ENCODE peak calls at places on chromosomes 4 and X, in eight cellular contexts. M is breast epithelium; U is CD4-positive, alpha-beta T cell; V is PC-3; R is left lung; L is neural progenitor cell; H is esophagus squamous epithelium; J is transverse colon. Q is an unnamed sample.

GRCh38 chr4:188162698-188163097 is 23.5 kb downstream of the TRIML1 start:
- DNase-seq in M (no peak), U (no peak), V (no peak), R (no peak), L (no peak), H (no peak), J (no peak), Q (no peak)

GRCh38 chr4:102493794-102494193 is 7.4 kb upstream of the NFKB1 start:
- DNase-seq in M (no peak), U (no peak), V (peak), R (no peak), L (no peak), H (no peak), J (peak), Q (no peak)

GRCh38 chr4:31007858-31008257 is 287.7 kb downstream of the PCDH7 start:
- DNase-seq in M (no peak), U (no peak), V (no peak), R (no peak), L (no peak), H (no peak), J (no peak), Q (no peak)

GRCh38 chr4:74805601-74806000 is 11.3 kb upstream of the BTC start:
- DNase-seq in M (no peak), U (no peak), V (peak), R (no peak), L (no peak), H (no peak), J (no peak), Q (no peak)

GRCh38 chrX:22542641-22543040 is 269.9 kb downstream of the CBLL2 start:
- DNase-seq in M (no peak), U (no peak), V (peak), R (no peak), L (no peak), H (no peak), J (no peak), Q (no peak)

GRCh38 chrX:23901805-23902204 is 5.9 kb downstream of the APOO start:
- DNase-seq in M (peak), U (peak), V (peak), R (no peak), L (peak), H (peak), J (peak), Q (no peak)

GRCh38 chr4:123640271-123640670 is 243.7 kb downstream of the SPRY1 start:
- DNase-seq in M (no peak), U (no peak), V (peak), R (no peak), L (no peak), H (no peak), J (no peak), Q (no peak)

GRCh38 chr4:121789960-121790829 is 10.9 kb upstream of the EXOSC9 start:
- DNase-seq in M (no peak), U (no peak), V (peak), R (no peak), L (no peak), H (no peak), J (no peak), Q (no peak)

GRCh38 chr4:23877758-23878229 is 12.1 kb downstream of the PPARGC1A start:
- DNase-seq in M (no peak), U (no peak), V (no peak), R (no peak), L (no peak), H (no peak), J (peak), Q (no peak)

GRCh38 chr4:78864405-78865024 is 74.7 kb downstream of the PAQR3 start:
- DNase-seq in M (no peak), U (peak), V (peak), R (no peak), L (peak), H (no peak), J (no peak), Q (no peak)

GRCh38 chr4:118034061-118034785 is at the start of gene NDST3:
- DNase-seq in M (peak), U (no peak), V (peak), R (peak), L (peak), H (no peak), J (peak), Q (peak)

GRCh38 chr4:100289980-100290379 is 99.7 kb upstream of the DDIT4L start:
- DNase-seq in M (no peak), U (no peak), V (peak), R (no peak), L (no peak), H (no peak), J (no peak), Q (no peak)

GRCh38 chrX:130560558-130560957 is 158.8 kb downstream of the RBMX2 start:
- DNase-seq in M (no peak), U (no peak), V (peak), R (no peak), L (no peak), H (no peak), J (no peak), Q (no peak)

GRCh38 chrX:2894885-2895292 is 34.2 kb downstream of the ARSD start:
- DNase-seq in M (no peak), U (no peak), V (peak), R (no peak), L (no peak), H (no peak), J (peak), Q (no peak)

GRCh38 chr4:6263541-6264540 is 5.8 kb upstream of the WFS1 start:
- DNase-seq in M (no peak), U (no peak), V (peak), R (no peak), L (peak), H (no peak), J (peak), Q (no peak)

GRCh38 chr4:5970381-5971076 is 47.7 kb downstream of the C4orf50 start:
- DNase-seq in M (no peak), U (no peak), V (no peak), R (no peak), L (no peak), H (no peak), J (no peak), Q (no peak)

GRCh38 chr4:164892018-164892417 is 15.0 kb downstream of the APELA start:
- DNase-seq in M (no peak), U (no peak), V (no peak), R (no peak), L (no peak), H (no peak), J (no peak), Q (no peak)

GRCh38 chr4:41384992-41385391 is 128.3 kb downstream of the UCHL1 start:
- DNase-seq in M (peak), U (no peak), V (no peak), R (peak), L (no peak), H (no peak), J (peak), Q (peak)

GRCh38 chrX:54012830-54013500 is 31.3 kb downstream of the PHF8 start:
- DNase-seq in M (no peak), U (no peak), V (no peak), R (no peak), L (no peak), H (no peak), J (no peak), Q (no peak)

GRCh38 chr4:151955721-151956340 is 195.0 kb upstream of the GATB start:
- DNase-seq in M (no peak), U (no peak), V (no peak), R (no peak), L (no peak), H (no peak), J (no peak), Q (no peak)

GRCh38 chr4:3803946-3804345 is 37.8 kb downstream of the ADRA2C start:
- DNase-seq in M (no peak), U (no peak), V (no peak), R (no peak), L (no peak), H (no peak), J (no peak), Q (no peak)

GRCh38 chr4:6885953-6886557 is 23.6 kb upstream of the TBC1D14 start:
- DNase-seq in M (peak), U (no peak), V (peak), R (peak), L (no peak), H (no peak), J (no peak), Q (peak)

GRCh38 chrX:77556276-77556675 is 109.1 kb downstream of the FGF16 start:
- DNase-seq in M (no peak), U (no peak), V (no peak), R (no peak), L (no peak), H (no peak), J (no peak), Q (no peak)

GRCh38 chr4:52643846-52644245 is 15.3 kb downstream of the USP46 start:
- DNase-seq in M (peak), U (no peak), V (peak), R (peak), L (no peak), H (no peak), J (peak), Q (peak)

GRCh38 chrX:2627272-2627867 is 63.7 kb upstream of the CD99 start:
- DNase-seq in M (no peak), U (peak), V (peak), R (no peak), L (peak), H (no peak), J (peak), Q (no peak)

GRCh38 chr4:154738426-154738825 is 5.4 kb upstream of the LRAT start:
- DNase-seq in M (no peak), U (no peak), V (peak), R (no peak), L (peak), H (no peak), J (no peak), Q (no peak)

GRCh38 chr4:8123389-8123788 is 35.2 kb downstream of the ABLIM2 start:
- DNase-seq in M (no peak), U (no peak), V (no peak), R (no peak), L (peak), H (no peak), J (no peak), Q (no peak)

GRCh38 chrX:12950851-12951589 is 23.9 kb upstream of the TMSB4X start:
- DNase-seq in M (no peak), U (peak), V (no peak), R (no peak), L (peak), H (no peak), J (peak), Q (no peak)

GRCh38 chr4:90174622-90175023 is 47.4 kb downstream of the CCSER1 start:
- DNase-seq in M (peak), U (no peak), V (peak), R (no peak), L (no peak), H (no peak), J (no peak), Q (no peak)

GRCh38 chrX:129581904-129582303 is 41.8 kb downstream of the OCRL start:
- DNase-seq in M (no peak), U (no peak), V (no peak), R (no peak), L (no peak), H (no peak), J (no peak), Q (no peak)

GRCh38 chr4:100022792-100023222 is 72.7 kb upstream of the H2AZ1 start:
- DNase-seq in M (no peak), U (no peak), V (no peak), R (no peak), L (peak), H (no peak), J (no peak), Q (no peak)

GRCh38 chrX:36978886-36979285 is 29.3 kb upstream of the FAM47C start:
- DNase-seq in M (no peak), U (no peak), V (peak), R (no peak), L (no peak), H (no peak), J (no peak), Q (no peak)

GRCh38 chrX:13265549-13266132 is 54.2 kb downstream of the ATXN3L start:
- DNase-seq in M (no peak), U (no peak), V (no peak), R (no peak), L (no peak), H (no peak), J (no peak), Q (no peak)

GRCh38 chr4:5824635-5825034 is 68.3 kb downstream of the CRMP1 start:
- DNase-seq in M (no peak), U (no peak), V (peak), R (no peak), L (peak), H (no peak), J (no peak), Q (no peak)

GRCh38 chr4:185723619-185724150 is 88.3 kb downstream of the SORBS2 start:
- DNase-seq in M (no peak), U (no peak), V (no peak), R (no peak), L (no peak), H (no peak), J (no peak), Q (no peak)

GRCh38 chr4:145619639-145619996 is 433 bp downstream of the MMAA start:
- DNase-seq in M (peak), U (peak), V (peak), R (peak), L (no peak), H (no peak), J (peak), Q (no peak)

GRCh38 chr4:127624176-127624575 is 8.6 kb upstream of the INTU start:
- DNase-seq in M (no peak), U (no peak), V (no peak), R (no peak), L (no peak), H (no peak), J (no peak), Q (no peak)

GRCh38 chr4:127622621-127622922 is 10.2 kb upstream of the INTU start:
- DNase-seq in M (peak), U (no peak), V (no peak), R (no peak), L (no peak), H (no peak), J (no peak), Q (no peak)

GRCh38 chr4:127618427-127618826 is 14.3 kb upstream of the INTU start:
- DNase-seq in M (no peak), U (no peak), V (no peak), R (no peak), L (no peak), H (no peak), J (no peak), Q (no peak)

GRCh38 chr4:127623755-127624087 is 9.0 kb upstream of the INTU start:
- DNase-seq in M (no peak), U (no peak), V (no peak), R (no peak), L (peak), H (no peak), J (no peak), Q (no peak)

DNA sequence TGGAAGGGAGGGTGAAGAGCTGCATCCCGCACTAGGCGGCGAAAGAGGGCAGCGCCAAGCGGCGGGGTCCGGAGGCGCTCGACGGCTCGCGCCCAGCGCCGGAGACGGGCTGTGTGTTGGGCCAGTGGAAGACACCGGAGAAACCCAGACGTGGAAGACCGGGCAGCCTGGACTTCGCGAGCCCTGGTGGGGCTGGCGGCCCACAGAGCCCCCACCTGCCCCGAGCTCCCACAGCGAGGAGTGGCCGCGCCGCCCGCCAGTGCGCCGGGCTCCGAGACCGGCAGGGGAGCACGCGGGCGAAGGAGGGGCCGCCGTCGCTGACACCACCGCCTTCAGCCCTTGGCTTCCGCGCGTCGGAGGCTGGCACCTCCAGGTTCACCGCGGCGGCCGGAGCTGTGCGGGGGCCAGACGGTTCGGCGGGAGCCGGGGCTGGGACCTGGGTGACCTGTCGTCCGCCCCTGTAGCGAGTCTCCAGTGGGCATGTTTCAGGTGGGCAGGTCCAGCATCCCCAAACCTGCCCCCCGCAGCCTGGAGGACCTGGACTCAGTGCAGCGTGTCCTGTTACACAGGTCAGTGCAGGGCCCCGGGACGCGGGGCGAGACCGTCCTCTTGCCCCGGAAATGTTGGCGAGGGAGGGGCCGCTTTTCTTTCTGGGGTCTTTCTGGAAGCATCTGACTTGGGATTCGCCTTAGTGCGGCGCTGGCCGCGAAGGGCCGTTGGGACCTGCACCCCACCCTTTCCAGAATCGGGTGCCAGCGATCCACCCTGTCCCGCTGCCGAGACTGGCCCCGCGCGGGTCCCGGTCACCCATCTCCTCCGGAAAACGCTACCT is 9.6 kb upstream of the INTU start:
- DNase-seq in M (no peak), U (no peak), V (no peak), R (peak), L (peak), H (no peak), J (peak), Q (peak)
- TF ChIP-seq CTCF in M (no peak), U (no peak), V (no peak), R (no peak), L (peak), H (peak), J (no peak), Q (no peak)

DNA sequence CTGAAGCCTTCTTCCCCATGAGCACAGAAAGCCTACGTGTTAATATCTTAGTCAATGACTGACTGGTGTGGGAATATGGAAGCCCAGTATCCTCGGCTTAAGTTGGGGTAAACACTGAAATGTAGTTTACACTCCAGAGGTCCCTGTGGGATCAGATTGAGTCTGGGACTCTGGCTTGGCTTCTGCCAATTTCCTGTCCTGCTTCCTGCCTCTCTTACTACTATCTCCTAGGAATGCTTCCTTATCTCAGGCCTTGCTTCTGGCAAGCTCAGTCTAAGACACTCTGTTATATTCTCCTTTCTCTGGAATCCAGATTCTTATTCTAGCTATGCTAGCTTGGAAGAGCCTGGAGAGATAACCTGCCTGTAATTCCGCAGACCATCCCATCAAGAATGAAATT is 174.0 kb upstream of the LDB2 start:
- DNase-seq in M (no peak), U (no peak), V (no peak), R (no peak), L (no peak), H (no peak), J (no peak), Q (no peak)
- H3K27ac ChIP-seq in M (no peak), U (no peak), V (no peak), R (no peak), L (no peak), H (no peak), J (no peak), Q (no peak)

DNA sequence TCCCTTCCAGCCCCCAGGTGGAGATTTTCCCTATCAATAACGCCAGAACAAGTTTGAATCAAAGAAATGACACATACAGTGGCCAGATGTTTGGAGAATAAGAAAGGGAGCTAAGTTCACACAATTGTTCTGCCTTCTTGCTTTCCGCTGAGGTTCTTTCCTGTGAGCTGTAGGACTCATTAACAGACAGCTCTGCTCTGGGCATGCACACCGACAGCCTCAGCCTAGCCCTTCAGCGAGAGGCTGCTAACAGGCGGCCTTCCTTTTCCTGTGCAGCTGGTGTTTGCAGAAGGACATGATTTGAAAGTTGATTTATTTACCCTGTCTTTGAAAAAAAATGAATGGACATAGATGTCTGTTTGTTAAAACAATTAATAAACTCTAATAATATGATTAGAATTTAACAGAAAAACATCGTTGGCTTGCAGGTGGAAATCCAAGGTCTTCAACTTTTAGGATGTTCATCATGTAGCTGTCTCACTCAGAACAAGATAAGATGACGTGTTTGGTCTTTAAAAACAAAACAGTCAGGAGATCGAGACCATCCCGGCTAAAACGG is 183.3 kb downstream of the KDR start:
- DNase-seq in M (no peak), U (peak), V (no peak), R (no peak), L (peak), H (no peak), J (no peak), Q (no peak)
- TF ChIP-seq CTCF in M (no peak), U (no peak), V (no peak), R (no peak), L (no peak), H (no peak), J (no peak), Q (no peak)

GRCh38 chr4:39330353-39330752 is 35.8 kb downstream of the RFC1 start:
- DNase-seq in M (no peak), U (no peak), V (no peak), R (no peak), L (no peak), H (no peak), J (no peak), Q (no peak)

GRCh38 chr4:39326468-39326960 is 39.6 kb downstream of the RFC1 start:
- DNase-seq in M (no peak), U (no peak), V (no peak), R (no peak), L (no peak), H (no peak), J (no peak), Q (no peak)

GRCh38 chr4:39335566-39335965 is 30.6 kb downstream of the RFC1 start:
- DNase-seq in M (no peak), U (no peak), V (no peak), R (no peak), L (no peak), H (no peak), J (no peak), Q (no peak)

GRCh38 chr4:39331191-39331590 is 35.0 kb downstream of the RFC1 start:
- DNase-seq in M (no peak), U (no peak), V (no peak), R (no peak), L (no peak), H (no peak), J (no peak), Q (no peak)
- H3K27ac ChIP-seq in M (no peak), U (no peak), V (no peak), R (peak), L (no peak), H (no peak), J (no peak), Q (no peak)

Q was measured in dorsolateral prefrontal cortex.